ENCODE peak calls at places on chromosomes 6 and 20, in eight cellular contexts. R is neural crest cell; Z is T1000; S is astrocyte; J is progenitor cell of endocrine pancreas; I is DMS153; C is stimulated activated CD4-positive, alpha-beta T cell treated with anti-CD3 and anti-CD28 coated beads, Interleukin-12 subunit alpha, Interleukin-12 subunit beta, amount 100 ng/mL, for 24 hours; W is esophagus squamous epithelium. K is an unnamed sample.

GRCh38 chr6:120405947-120406346 is 928.3 kb downstream of the TBC1D32 start:
- DNase-seq in C (no peak), Z (no peak), W (no peak), S (no peak), I (no peak), J (no peak), R (no peak), K (no peak)

GRCh38 chr6:11386323-11386722 is 151.2 kb upstream of the TMEM170B start:
- DNase-seq in W (no peak), J (no peak), C (no peak), R (no peak), I (no peak), Z (no peak), S (no peak), K (no peak)

GRCh38 chr20:5996765-5997164 is 46.3 kb downstream of the MCM8 start:
- DNase-seq in W (no peak), I (peak), Z (no peak), J (no peak), R (no peak), S (no peak), C (no peak), K (no peak)

GRCh38 chr6:98678481-98678880 is 155.9 kb upstream of the POU3F2 start:
- DNase-seq in I (no peak), S (peak), R (no peak), Z (no peak), W (no peak), C (no peak), J (no peak), K (peak)

GRCh38 chr6:31140643-31141042 is 1.8 kb upstream of the PSORS1C2 start:
- DNase-seq in J (no peak), R (no peak), Z (no peak), I (no peak), C (no peak), S (no peak), W (no peak), K (no peak)

GRCh38 chr6:106141441-106142237 is 55.5 kb downstream of the PRDM1 start:
- DNase-seq in C (no peak), I (no peak), Z (no peak), R (no peak), J (no peak), S (peak), W (no peak), K (no peak)

GRCh38 chr6:168127384-168127868 is 48.4 kb upstream of the FRMD1 start:
- DNase-seq in J (peak), S (no peak), C (no peak), W (no peak), Z (no peak), I (no peak), R (no peak), K (no peak)

GRCh38 chr6:164246082-164246481 is 831.6 kb downstream of the QKI start:
- DNase-seq in I (no peak), J (no peak), R (no peak), S (no peak), W (no peak), Z (no peak), C (no peak), K (no peak)

GRCh38 chr20:50224553-50225255 is 34.1 kb downstream of the CEBPB start:
- DNase-seq in R (no peak), S (peak), W (no peak), J (no peak), I (no peak), C (no peak), Z (peak), K (peak)

K was measured in RPMI7951.